ENCODE peak calls at places on chromosome 12, in seven cellular contexts. One of them, this sample, is unnamed.

GRCh38 chr12:57110189-57111045 is 745 bp downstream of the STAT6 start:
- DNase-seq in heart right ventricle: peak
- DNase-seq in heart left ventricle: peak
- DNase-seq in ovary: peak
- DNase-seq in psoas muscle: peak
- DNase-seq in colonic mucosa: peak
- DNase-seq in tibial artery: peak
- DNase-seq in this sample: no peak

GRCh38 chr12:105880824-105881388 is 257.8 kb downstream of the NUAK1 start:
- DNase-seq in heart right ventricle: no peak
- DNase-seq in heart left ventricle: no peak
- DNase-seq in ovary: no peak
- DNase-seq in psoas muscle: no peak
- DNase-seq in colonic mucosa: no peak
- DNase-seq in tibial artery: no peak
- DNase-seq in this sample: no peak

GRCh38 chr12:89568484-89568883 is 42.6 kb upstream of the POC1B start:
- DNase-seq in heart right ventricle: no peak
- DNase-seq in heart left ventricle: no peak
- DNase-seq in ovary: no peak
- DNase-seq in psoas muscle: no peak
- DNase-seq in colonic mucosa: no peak
- DNase-seq in tibial artery: no peak
- DNase-seq in this sample: no peak

GRCh38 chr12:27610380-27610779 is 85.9 kb upstream of the REP15 start:
- DNase-seq in heart right ventricle: no peak
- DNase-seq in heart left ventricle: no peak
- DNase-seq in ovary: no peak
- DNase-seq in psoas muscle: no peak
- DNase-seq in colonic mucosa: no peak
- DNase-seq in tibial artery: no peak
- DNase-seq in this sample: no peak

GRCh38 chr12:57236224-57236924 is 6.9 kb downstream of the SHMT2 start:
- DNase-seq in heart right ventricle: no peak
- DNase-seq in heart left ventricle: no peak
- DNase-seq in ovary: no peak
- DNase-seq in psoas muscle: peak
- DNase-seq in colonic mucosa: no peak
- DNase-seq in tibial artery: no peak
- DNase-seq in this sample: no peak

GRCh38 chr12:43957732-43958131 is 121.9 kb downstream of the TMEM117 start:
- DNase-seq in heart right ventricle: no peak
- DNase-seq in heart left ventricle: no peak
- DNase-seq in ovary: no peak
- DNase-seq in psoas muscle: no peak
- DNase-seq in colonic mucosa: no peak
- DNase-seq in tibial artery: no peak
- DNase-seq in this sample: no peak

GRCh38 chr12:11968516-11968915 is 102.2 kb upstream of the BCL2L14 start:
- DNase-seq in heart right ventricle: no peak
- DNase-seq in heart left ventricle: no peak
- DNase-seq in ovary: no peak
- DNase-seq in psoas muscle: no peak
- DNase-seq in colonic mucosa: no peak
- DNase-seq in tibial artery: no peak
- DNase-seq in this sample: no peak

GRCh38 chr12:104505095-104505819 is 48.5 kb downstream of the CHST11 start:
- DNase-seq in heart right ventricle: no peak
- DNase-seq in heart left ventricle: no peak
- DNase-seq in ovary: no peak
- DNase-seq in psoas muscle: no peak
- DNase-seq in colonic mucosa: no peak
- DNase-seq in tibial artery: no peak
- DNase-seq in this sample: no peak

GRCh38 chr12:58915634-58916033 is 4.7 kb downstream of the LRIG3 start:
- DNase-seq in heart right ventricle: peak
- DNase-seq in heart left ventricle: peak
- DNase-seq in ovary: peak
- DNase-seq in psoas muscle: no peak
- DNase-seq in colonic mucosa: peak
- DNase-seq in tibial artery: no peak
- DNase-seq in this sample: no peak

GRCh38 chr12:109261939-109262338 is 47.1 kb downstream of the FOXN4 start:
- DNase-seq in heart right ventricle: no peak
- DNase-seq in heart left ventricle: no peak
- DNase-seq in ovary: no peak
- DNase-seq in psoas muscle: no peak
- DNase-seq in colonic mucosa: no peak
- DNase-seq in tibial artery: no peak
- DNase-seq in this sample: no peak

GRCh38 chr12:31732926-31733548 is 4.2 kb upstream of the AMN1 start:
- DNase-seq in heart right ventricle: no peak
- DNase-seq in heart left ventricle: no peak
- DNase-seq in ovary: no peak
- DNase-seq in psoas muscle: no peak
- DNase-seq in colonic mucosa: no peak
- DNase-seq in tibial artery: no peak
- DNase-seq in this sample: no peak

GRCh38 chr12:1984759-1985158 is 19.5 kb downstream of the DCP1B start:
- DNase-seq in heart right ventricle: no peak
- DNase-seq in heart left ventricle: no peak
- DNase-seq in ovary: no peak
- DNase-seq in psoas muscle: no peak
- DNase-seq in colonic mucosa: no peak
- DNase-seq in tibial artery: no peak
- DNase-seq in this sample: no peak

GRCh38 chr12:101165319-101165718 is 44.7 kb downstream of the SLC5A8 start:
- DNase-seq in heart right ventricle: no peak
- DNase-seq in heart left ventricle: no peak
- DNase-seq in ovary: no peak
- DNase-seq in psoas muscle: no peak
- DNase-seq in colonic mucosa: no peak
- DNase-seq in tibial artery: no peak
- DNase-seq in this sample: no peak

GRCh38 chr12:69008510-69008909 is 75.5 kb upstream of the CPM start:
- DNase-seq in heart right ventricle: no peak
- DNase-seq in heart left ventricle: no peak
- DNase-seq in ovary: no peak
- DNase-seq in psoas muscle: no peak
- DNase-seq in colonic mucosa: no peak
- DNase-seq in tibial artery: no peak
- DNase-seq in this sample: no peak

GRCh38 chr12:47034661-47035060 is 44.8 kb upstream of the PCED1B start:
- DNase-seq in heart right ventricle: no peak
- DNase-seq in heart left ventricle: no peak
- DNase-seq in ovary: no peak
- DNase-seq in psoas muscle: no peak
- DNase-seq in colonic mucosa: no peak
- DNase-seq in tibial artery: no peak
- DNase-seq in this sample: no peak

GRCh38 chr12:76764856-76765255 is 941 bp downstream of the ZDHHC17 start:
- DNase-seq in heart right ventricle: no peak
- DNase-seq in heart left ventricle: no peak
- DNase-seq in ovary: no peak
- DNase-seq in psoas muscle: no peak
- DNase-seq in colonic mucosa: no peak
- DNase-seq in tibial artery: no peak
- DNase-seq in this sample: no peak

GRCh38 chr12:44500423-44500822 is 375.7 kb downstream of the NELL2 start:
- DNase-seq in heart right ventricle: peak
- DNase-seq in heart left ventricle: no peak
- DNase-seq in ovary: no peak
- DNase-seq in psoas muscle: peak
- DNase-seq in colonic mucosa: no peak
- DNase-seq in tibial artery: no peak
- DNase-seq in this sample: no peak

GRCh38 chr12:70835948-70836347 is 84.6 kb downstream of the PTPRR start:
- DNase-seq in heart right ventricle: no peak
- DNase-seq in heart left ventricle: no peak
- DNase-seq in ovary: no peak
- DNase-seq in psoas muscle: no peak
- DNase-seq in colonic mucosa: no peak
- DNase-seq in tibial artery: no peak
- DNase-seq in this sample: no peak

GRCh38 chr12:112870267-112870980 is 36.3 kb upstream of the OAS1 start:
- DNase-seq in heart right ventricle: no peak
- DNase-seq in heart left ventricle: no peak
- DNase-seq in ovary: no peak
- DNase-seq in psoas muscle: no peak
- DNase-seq in colonic mucosa: no peak
- DNase-seq in tibial artery: no peak
- DNase-seq in this sample: peak

GRCh38 chr12:77218278-77218677 is 152.9 kb upstream of the E2F7 start:
- DNase-seq in heart right ventricle: no peak
- DNase-seq in heart left ventricle: no peak
- DNase-seq in ovary: no peak
- DNase-seq in psoas muscle: no peak
- DNase-seq in colonic mucosa: no peak
- DNase-seq in tibial artery: no peak
- DNase-seq in this sample: no peak

GRCh38 chr12:117316336-117316735 is 45.1 kb downstream of the NOS1 start:
- DNase-seq in heart right ventricle: no peak
- DNase-seq in heart left ventricle: no peak
- DNase-seq in ovary: no peak
- DNase-seq in psoas muscle: no peak
- DNase-seq in colonic mucosa: no peak
- DNase-seq in tibial artery: no peak
- DNase-seq in this sample: no peak

GRCh38 chr12:24921251-24922038 is 27.5 kb downstream of the BCAT1 start:
- DNase-seq in heart right ventricle: no peak
- DNase-seq in heart left ventricle: no peak
- DNase-seq in ovary: no peak
- DNase-seq in psoas muscle: no peak
- DNase-seq in colonic mucosa: no peak
- DNase-seq in tibial artery: no peak
- DNase-seq in this sample: no peak

GRCh38 chr12:46515829-46516228 is 143.3 kb upstream of the SLC38A2 start:
- DNase-seq in heart right ventricle: peak
- DNase-seq in heart left ventricle: no peak
- DNase-seq in ovary: no peak
- DNase-seq in psoas muscle: no peak
- DNase-seq in colonic mucosa: no peak
- DNase-seq in tibial artery: no peak
- DNase-seq in this sample: no peak

GRCh38 chr12:101924647-101925046 is 47.3 kb downstream of the DRAM1 start:
- DNase-seq in heart right ventricle: no peak
- DNase-seq in heart left ventricle: no peak
- DNase-seq in ovary: peak
- DNase-seq in psoas muscle: no peak
- DNase-seq in colonic mucosa: no peak
- DNase-seq in tibial artery: no peak
- DNase-seq in this sample: no peak

GRCh38 chr12:58833844-58834243 is 86.5 kb downstream of the LRIG3 start:
- DNase-seq in heart right ventricle: no peak
- DNase-seq in heart left ventricle: no peak
- DNase-seq in ovary: no peak
- DNase-seq in psoas muscle: no peak
- DNase-seq in colonic mucosa: no peak
- DNase-seq in tibial artery: no peak
- DNase-seq in this sample: no peak

GRCh38 chr12:45130881-45131281 is 80.0 kb upstream of the DBX2 start:
- DNase-seq in heart right ventricle: peak
- DNase-seq in heart left ventricle: peak
- DNase-seq in ovary: peak
- DNase-seq in psoas muscle: no peak
- DNase-seq in colonic mucosa: peak
- DNase-seq in tibial artery: peak
- DNase-seq in this sample: no peak

GRCh38 chr12:25107920-25108319 is 87.0 kb downstream of the DNAI7 start:
- DNase-seq in heart right ventricle: no peak
- DNase-seq in heart left ventricle: no peak
- DNase-seq in ovary: no peak
- DNase-seq in psoas muscle: no peak
- DNase-seq in colonic mucosa: no peak
- DNase-seq in tibial artery: no peak
- DNase-seq in this sample: no peak

GRCh38 chr12:94622475-94622874 is 27.9 kb downstream of the TMCC3 start:
- DNase-seq in heart right ventricle: no peak
- DNase-seq in heart left ventricle: no peak
- DNase-seq in ovary: no peak
- DNase-seq in psoas muscle: no peak
- DNase-seq in colonic mucosa: no peak
- DNase-seq in tibial artery: no peak
- DNase-seq in this sample: no peak
- H3K4me3 ChIP-seq in heart right ventricle: peak
- H3K4me3 ChIP-seq in heart left ventricle: no peak
- H3K4me3 ChIP-seq in ovary: no peak
- H3K4me3 ChIP-seq in psoas muscle: peak
- H3K4me3 ChIP-seq in colonic mucosa: no peak
- H3K4me3 ChIP-seq in tibial artery: no peak
- H3K4me3 ChIP-seq in this sample: peak

GRCh38 chr12:79162948-79163347 is 298.4 kb downstream of the SYT1 start:
- DNase-seq in heart right ventricle: no peak
- DNase-seq in heart left ventricle: no peak
- DNase-seq in ovary: no peak
- DNase-seq in psoas muscle: no peak
- DNase-seq in colonic mucosa: no peak
- DNase-seq in tibial artery: no peak
- DNase-seq in this sample: no peak
- H3K27ac ChIP-seq in heart right ventricle: no peak
- H3K27ac ChIP-seq in heart left ventricle: no peak
- H3K27ac ChIP-seq in ovary: no peak
- H3K27ac ChIP-seq in psoas muscle: no peak
- H3K27ac ChIP-seq in colonic mucosa: no peak
- H3K27ac ChIP-seq in tibial artery: no peak
- H3K27ac ChIP-seq in this sample: no peak

DNA sequence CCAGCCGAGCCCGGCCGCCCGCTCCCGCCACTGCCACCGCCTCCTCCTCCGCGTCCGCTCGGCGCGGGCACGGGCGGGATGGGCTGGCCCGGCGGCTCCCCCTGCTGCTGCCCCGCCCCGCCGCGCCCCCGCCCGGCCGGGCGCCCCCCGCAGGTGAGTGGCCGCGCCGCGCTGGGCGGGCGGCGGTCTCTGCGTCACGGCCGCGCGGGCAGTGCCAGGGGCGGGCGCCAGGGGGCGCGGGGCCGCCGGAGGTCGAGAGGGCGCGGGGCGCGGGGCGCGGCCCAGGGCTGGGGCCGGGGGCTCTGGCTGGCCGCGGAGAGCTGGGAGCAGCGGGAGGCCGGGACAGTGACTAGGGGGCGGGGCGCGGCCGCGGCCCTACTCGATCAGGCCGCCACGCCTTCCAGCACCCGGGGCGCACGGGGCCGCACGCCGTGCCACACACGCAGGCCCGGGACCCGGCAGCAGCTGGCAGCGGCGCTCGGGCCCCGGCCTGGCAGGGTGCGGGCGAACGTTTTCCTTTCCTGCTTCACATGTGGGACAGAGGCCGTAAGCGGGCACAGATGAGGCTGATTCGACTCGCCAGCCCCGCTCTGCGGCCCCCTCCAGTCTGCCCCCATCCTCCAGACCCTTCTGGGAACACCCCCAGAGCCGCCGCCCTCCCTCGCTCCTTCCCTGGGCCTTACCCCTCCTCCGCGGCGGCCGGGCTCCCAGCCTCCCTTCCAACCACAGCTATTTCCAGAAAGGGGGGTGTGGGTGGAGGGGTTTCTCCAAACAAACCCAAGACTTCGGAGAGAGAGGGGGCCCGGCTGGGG is 2.4 kb upstream of the TNS2 start:
- DNase-seq in heart right ventricle: peak
- DNase-seq in heart left ventricle: peak
- DNase-seq in ovary: peak
- DNase-seq in psoas muscle: peak
- DNase-seq in colonic mucosa: peak
- DNase-seq in tibial artery: peak
- DNase-seq in this sample: peak
- TF ChIP-seq CTCF in heart right ventricle: no peak
- TF ChIP-seq CTCF in heart left ventricle: peak
- TF ChIP-seq CTCF in ovary: peak
- TF ChIP-seq CTCF in psoas muscle: peak
- TF ChIP-seq CTCF in colonic mucosa: no peak
- TF ChIP-seq CTCF in tibial artery: peak
- TF ChIP-seq CTCF in this sample: no peak

GRCh38 chr12:124233846-124234620 is 60.9 kb upstream of the RFLNA start:
- DNase-seq in heart right ventricle: no peak
- DNase-seq in heart left ventricle: no peak
- DNase-seq in ovary: no peak
- DNase-seq in psoas muscle: no peak
- DNase-seq in colonic mucosa: no peak
- DNase-seq in tibial artery: no peak
- DNase-seq in this sample: no peak
- H3K4me3 ChIP-seq in heart right ventricle: no peak
- H3K4me3 ChIP-seq in heart left ventricle: no peak
- H3K4me3 ChIP-seq in ovary: no peak
- H3K4me3 ChIP-seq in psoas muscle: no peak
- H3K4me3 ChIP-seq in colonic mucosa: no peak
- H3K4me3 ChIP-seq in tibial artery: no peak
- H3K4me3 ChIP-seq in this sample: no peak

This sample was measured in coronary artery.